ENCODE peak calls at places on chromosomes 11 and 22, in four cellular contexts. M, C, B and F are unnamed samples.

GRCh38 chr11:119091966-119092879 is 7.5 kb downstream of the HMBS start:
- DNase-seq in M (no peak), C (no peak), B (no peak), F (no peak)

GRCh38 chr22:21961886-21962654 is 9.4 kb upstream of the PPM1F start:
- DNase-seq in M (no peak), C (peak; percentile 72), B (no peak), F (no peak)

GRCh38 chr11:35588627-35589026 is 29.6 kb upstream of the FJX1 start:
- DNase-seq in B (no peak), M (no peak), C (peak; percentile 84), F (no peak)

GRCh38 chr22:22863001-22863400 is 24.6 kb upstream of the IGLL5 start:
- DNase-seq in M (no peak), C (no peak), B (no peak), F (no peak)

GRCh38 chr22:41762980-41763779 is 37.3 kb upstream of the CCDC134 start:
- DNase-seq in B (peak; percentile 49), C (no peak), M (peak; percentile 16), F (no peak)

GRCh38 chr11:106021181-106021966 is 666 bp downstream of the MSANTD4 start:
- DNase-seq in M (no peak), C (peak; percentile 56), B (peak; percentile 34), F (no peak)

GRCh38 chr11:18012314-18012905 is 437 bp downstream of the SERGEF start:
- DNase-seq in C (peak; percentile 13), B (peak; percentile 25), M (peak; percentile 29), F (no peak)

GRCh38 chr11:6251120-6251733 is 8.4 kb upstream of the CCKBR start:
- DNase-seq in C (peak; percentile 75), B (peak; percentile 76), M (peak; percentile 47), F (no peak)

GRCh38 chr11:63813035-63813562 is at the start of gene SPINDOC:
- DNase-seq in B (peak; percentile 97), C (peak; percentile 47), M (peak; percentile 61), F (no peak)

GRCh38 chr22:45448431-45448830 is 34.9 kb downstream of the RIBC2 start:
- DNase-seq in B (no peak), C (no peak), M (no peak), F (no peak)

GRCh38 chr22:39610766-39611165 is 40.2 kb downstream of the CACNA1I start:
- DNase-seq in B (no peak), C (no peak), M (no peak), F (no peak)

GRCh38 chr22:16974298-16975084 is 33.5 kb downstream of the GAB4 start:
- DNase-seq in B (no peak), C (no peak), M (no peak), F (no peak)

GRCh38 chr11:63586451-63587166 is 23.4 kb upstream of the PLAAT2 start:
- DNase-seq in M (no peak), C (no peak), B (no peak), F (no peak)

GRCh38 chr11:62632492-62632891 is 10.7 kb upstream of the B3GAT3 start:
- DNase-seq in B (no peak), C (no peak), M (no peak), F (no peak)

GRCh38 chr22:22800716-22801115 is 86.9 kb upstream of the IGLL5 start:
- DNase-seq in C (peak; percentile 4), M (no peak), B (peak; percentile 45), F (no peak)

GRCh38 chr11:99325807-99326206 is 305.1 kb downstream of the CNTN5 start:
- DNase-seq in C (peak; percentile 89), B (no peak), M (no peak), F (no peak)

GRCh38 chr11:28860898-28861297 is 752.7 kb downstream of the METTL15 start:
- DNase-seq in C (peak; percentile 74), B (no peak), M (peak; percentile 77), F (no peak)

GRCh38 chr11:125082611-125083311 is 19.7 kb downstream of the SLC37A2 start:
- DNase-seq in C (peak; percentile 88), B (no peak), M (peak; percentile 77), F (no peak)

GRCh38 chr11:9490376-9490775 is 29.6 kb downstream of the ZNF143 start:
- DNase-seq in M (no peak), C (no peak), B (no peak), F (no peak)

GRCh38 chr11:9495780-9496514 is 35.1 kb downstream of the ZNF143 start:
- DNase-seq in B (no peak), M (no peak), C (no peak), F (no peak)

GRCh38 chr11:9498457-9499078 is 37.8 kb downstream of the ZNF143 start:
- DNase-seq in M (no peak), C (no peak), B (no peak), F (no peak)

GRCh38 chr11:9493492-9493891 is 32.7 kb downstream of the ZNF143 start:
- DNase-seq in M (no peak), B (no peak), C (no peak), F (no peak)

GRCh38 chr11:9494316-9494715 is 33.5 kb downstream of the ZNF143 start:
- DNase-seq in B (no peak), M (no peak), C (no peak), F (no peak)
- TF ChIP-seq FOS in B (no peak), M (no peak), C (no peak), F (no peak)

DNA sequence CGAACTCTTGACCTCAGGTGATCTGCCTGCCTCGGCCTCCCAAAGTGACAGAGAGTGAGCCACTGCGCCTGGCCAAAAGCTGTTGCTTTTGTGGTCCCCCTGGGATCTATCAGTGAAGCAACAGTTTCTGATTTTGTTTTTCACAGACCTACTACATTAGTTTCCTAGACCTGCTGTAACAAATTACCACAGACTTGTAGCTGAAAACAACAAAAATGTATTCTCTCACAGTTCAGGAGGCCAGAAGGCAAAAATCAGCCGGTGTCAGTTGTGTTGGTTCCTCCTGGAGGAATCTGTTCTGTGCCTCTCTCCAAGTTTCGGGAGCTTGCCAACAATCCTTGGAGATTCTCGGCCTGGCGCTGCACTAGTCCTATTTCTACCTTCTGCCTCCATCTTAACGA is 8.5 kb upstream of the SLC35C1 start:
- DNase-seq in B (no peak), M (no peak), C (no peak), F (no peak)
- TF ChIP-seq FOS in B (no peak), M (no peak), C (no peak), F (no peak)

GRCh38 chr22:48979482-48979881 is 848.2 kb downstream of the BRD1 start:
- DNase-seq in M (no peak), C (no peak), B (peak; percentile 14), F (no peak)
- TF ChIP-seq FOS in M (no peak), C (no peak), B (no peak), F (no peak)

DNA sequence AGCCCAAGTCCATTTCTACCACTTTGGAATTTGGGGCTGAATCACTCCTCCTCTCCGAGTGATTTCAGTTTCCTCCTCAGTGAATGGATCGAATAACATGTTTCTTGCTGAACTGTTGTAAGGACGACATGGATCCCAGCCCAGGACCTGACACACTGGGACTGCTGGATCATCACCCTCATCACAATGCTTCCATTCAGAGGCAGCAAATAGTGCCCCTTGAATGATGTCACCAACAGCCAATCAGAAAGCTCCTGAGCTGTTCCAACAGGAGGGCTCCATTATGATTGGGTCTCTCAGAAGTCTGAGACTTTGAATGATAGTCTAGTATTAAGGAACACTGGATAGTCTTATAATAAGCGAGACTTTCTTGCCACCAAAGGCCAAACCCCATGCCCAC is 158.9 kb downstream of the MYO18B start:
- DNase-seq in C (no peak), M (no peak), B (peak; percentile 27), F (no peak)
- TF ChIP-seq FOS in C (no peak), M (no peak), B (peak; percentile 2), F (no peak)

DNA sequence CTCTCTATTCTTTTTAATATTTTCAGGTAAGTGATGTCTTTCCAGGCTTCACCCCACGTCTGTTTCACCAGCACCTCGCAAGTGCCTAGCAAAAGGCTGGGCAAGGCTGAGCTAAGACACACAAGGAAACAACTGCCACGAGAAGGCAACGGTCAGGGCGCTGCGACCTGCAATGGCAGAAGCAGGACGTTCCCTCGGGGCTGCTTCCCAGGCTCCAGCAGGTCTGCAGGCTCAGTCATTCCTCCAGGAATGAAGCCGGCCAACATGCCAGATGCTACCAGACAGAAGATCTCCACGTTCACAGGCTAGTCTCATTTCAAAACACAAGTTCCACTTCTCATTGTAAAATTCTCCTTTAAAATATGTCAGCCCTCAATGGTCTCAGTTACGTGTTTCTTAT is 45.5 kb downstream of the CELSR1 start:
- DNase-seq in B (no peak), C (peak; percentile 19), M (no peak), F (no peak)
- TF ChIP-seq FOS in B (no peak), C (no peak), M (no peak), F (no peak)

GRCh38 chr11:128424867-128425285 is 162.5 kb downstream of the ETS1 start:
- DNase-seq in B (no peak), C (peak; percentile 66), M (no peak), F (no peak)
- TF ChIP-seq FOS in B (no peak), C (no peak), M (no peak), F (no peak)

DNA sequence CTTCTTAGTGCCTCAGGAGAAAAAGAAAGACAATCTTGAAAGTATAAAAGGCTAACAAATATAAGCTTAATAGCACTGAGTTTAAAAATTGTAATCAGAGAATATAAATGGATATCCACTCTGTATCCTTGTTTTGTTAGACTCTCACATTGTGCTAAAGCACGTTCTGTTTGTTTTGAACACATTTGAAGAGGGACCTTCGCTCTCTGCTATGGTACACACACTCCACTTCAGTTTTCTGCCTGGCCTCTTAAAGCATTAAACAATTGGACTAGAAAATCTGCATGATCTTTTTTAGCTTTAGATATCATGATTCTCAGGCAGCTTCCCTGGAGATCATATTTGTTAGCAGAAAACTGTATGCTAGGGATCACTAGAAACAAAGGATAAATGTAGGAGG is 40.3 kb upstream of the PGR start:
- DNase-seq in M (no peak), C (no peak), B (no peak), F (no peak)
- TF ChIP-seq FOS in M (no peak), C (no peak), B (no peak), F (no peak)